ENCODE peak calls at places on chromosomes 16 and 17, in nine cellular contexts. K is B cell; B is AG04450; S is stimulated activated CD8-positive, alpha-beta memory T cell treated with anti-CD3 and anti-CD28 coated beads, Interleukin-7, amount 100 ng/mL, for 24 hours; W is NCI-H774; A is progenitor cell of endocrine pancreas; H is retina; P is DMS79; E is Ammon's horn. R is an unnamed sample.

GRCh38 chr17:5419959-5420653 is at the start of gene RPAIN:
- DNase-seq in K (peak; percentile 93), S (peak; percentile 72), W (peak; percentile 73), P (peak; percentile 94), A (peak; percentile 74), B (no peak), H (peak; percentile 99), E (peak; percentile 95), R (peak; percentile 86)

GRCh38 chr17:7687072-7687907 is at the start of gene TP53:
- DNase-seq in E (peak; percentile 95), P (peak; percentile 91), B (peak; percentile 77), H (peak; percentile 91), K (peak; percentile 93), W (peak; percentile 60), S (peak; percentile 68), A (peak; percentile 66), R (peak; percentile 82)

GRCh38 chr16:72434159-72434558 is 262.2 kb upstream of the PMFBP1 start:
- DNase-seq in H (no peak), S (no peak), W (no peak), P (no peak), E (no peak), K (no peak), B (no peak), A (no peak), R (peak; percentile 21)

GRCh38 chr17:64599187-64599676 is 62.9 kb downstream of the SMURF2 start:
- DNase-seq in S (peak; percentile 10), P (no peak), E (no peak), W (no peak), A (no peak), B (no peak), H (no peak), K (peak; percentile 76), R (no peak)

GRCh38 chr17:78019367-78019975 is 61.0 kb downstream of the TNRC6C start:
- DNase-seq in W (no peak), S (no peak), P (no peak), H (no peak), E (peak; percentile 57), A (no peak), B (no peak), K (no peak), R (peak; percentile 22)

GRCh38 chr16:68417711-68418301 is 30.5 kb downstream of the SMPD3 start:
- DNase-seq in K (peak; percentile 69), A (no peak), H (no peak), W (peak; percentile 55), S (peak; percentile 20), P (peak; percentile 92), B (no peak), E (no peak), R (no peak)

GRCh38 chr16:30457743-30458560 is 12.3 kb upstream of the SEPHS2 start:
- DNase-seq in E (no peak), K (no peak), B (no peak), H (no peak), S (no peak), W (no peak), P (no peak), A (no peak), R (no peak)

GRCh38 chr17:3979276-3979583 is 15.0 kb upstream of the ATP2A3 start:
- DNase-seq in E (no peak), S (no peak), B (no peak), P (no peak), H (no peak), K (no peak), A (no peak), W (no peak), R (no peak)

GRCh38 chr17:45431531-45432404 is 902 bp downstream of the ARHGAP27 start:
- DNase-seq in H (peak; percentile 68), P (peak; percentile 62), A (peak; percentile 68), S (no peak), K (peak; percentile 71), W (peak; percentile 86), E (no peak), B (no peak), R (peak; percentile 53)

GRCh38 chr16:74522160-74522559 is 84.8 kb downstream of the GLG1 start:
- DNase-seq in P (no peak), A (no peak), H (no peak), S (no peak), K (no peak), E (no peak), B (no peak), W (no peak), R (no peak)

GRCh38 chr17:78095035-78095434 is 33.5 kb downstream of the TMC6 start:
- DNase-seq in P (no peak), E (no peak), B (no peak), K (no peak), W (no peak), A (no peak), H (no peak), S (no peak), R (no peak)

GRCh38 chr17:56917559-56918296 is 3.9 kb upstream of the TRIM25 start:
- DNase-seq in K (no peak), S (no peak), A (no peak), W (no peak), E (no peak), H (no peak), B (no peak), P (no peak), R (peak; percentile 44)

GRCh38 chr17:1563786-1564613 is 1.4 kb upstream of the PITPNA start:
- DNase-seq in K (no peak), A (no peak), P (no peak), E (no peak), S (no peak), H (no peak), W (no peak), B (no peak), R (no peak)

GRCh38 chr16:10729104-10729503 is 14.5 kb upstream of the NUBP1 start:
- DNase-seq in A (no peak), E (no peak), K (no peak), P (no peak), B (no peak), H (no peak), S (no peak), W (no peak), R (no peak)

GRCh38 chr16:88437367-88437964 is 15.6 kb upstream of the ZFPM1 start:
- DNase-seq in P (no peak), W (peak; percentile 10), A (peak; percentile 72), E (peak; percentile 33), S (no peak), K (peak; percentile 67), H (peak; percentile 79), B (no peak), R (no peak)

GRCh38 chr16:50610331-50611262 is 62.4 kb downstream of the NKD1 start:
- DNase-seq in W (no peak), B (no peak), A (no peak), E (peak; percentile 54), K (no peak), S (no peak), P (no peak), H (peak; percentile 39), R (no peak)

GRCh38 chr16:14634389-14634725 is 1.6 kb downstream of the BFAR start:
- DNase-seq in W (no peak), H (no peak), E (no peak), B (no peak), S (no peak), P (no peak), A (no peak), K (no peak), R (no peak)

R was measured in HCEC 1CT.